ENCODE peak calls at places on chromosomes 5 and 9, in four cellular contexts. Y, J, K and Z are unnamed samples.

GRCh38 chr9:83962165-83962564 is 17.9 kb downstream of the HNRNPK start:
- DNase-seq in K (no peak), Y (no peak), J (no peak), Z (peak; percentile 23)

GRCh38 chr9:81489048-81489447 is 200.3 kb downstream of the TLE1 start:
- DNase-seq in Y (no peak), J (no peak), K (no peak), Z (no peak)

GRCh38 chr9:99925542-99925941 is 19.1 kb downstream of the STX17 start:
- DNase-seq in J (no peak), Y (no peak), K (no peak), Z (peak; percentile 5)

GRCh38 chr9:1046639-1047604 is 3.2 kb upstream of the DMRT2 start:
- DNase-seq in Y (no peak), J (no peak), K (no peak), Z (no peak)

GRCh38 chr9:33329117-33329563 is 38.8 kb downstream of the NFX1 start:
- DNase-seq in Y (peak; percentile 34), K (peak; percentile 86), J (peak; percentile 20), Z (no peak)

GRCh38 chr5:159547466-159548195 is 217.3 kb upstream of the IL12B start:
- DNase-seq in Y (no peak), J (no peak), K (no peak), Z (no peak)

GRCh38 chr5:74355041-74355440 is 285.5 kb downstream of the ENC1 start:
- DNase-seq in J (no peak), Y (no peak), K (no peak), Z (no peak)

GRCh38 chr5:55231476-55232193 is 1.8 kb downstream of the CCNO start:
- DNase-seq in K (no peak), J (no peak), Y (no peak), Z (peak; percentile 42)

GRCh38 chr5:73030531-73030930 is 74.7 kb downstream of the FCHO2 start:
- DNase-seq in K (no peak), Y (no peak), J (no peak), Z (no peak)

GRCh38 chr9:34522971-34523797 is at the start of gene ENHO:
- DNase-seq in Y (peak; percentile 90), K (peak; percentile 58), J (peak; percentile 71), Z (peak; percentile 91)

GRCh38 chr9:14312721-14313377 is 1.1 kb downstream of the NFIB start:
- DNase-seq in Y (peak; percentile 41), J (no peak), K (no peak), Z (peak; percentile 22)

GRCh38 chr9:110255417-110256141 is 728 bp downstream of the TXN start:
- DNase-seq in J (peak; percentile 27), Y (peak; percentile 68), K (peak; percentile 23), Z (peak; percentile 63)

GRCh38 chr9:5554254-5554653 is 43.9 kb downstream of the PDCD1LG2 start:
- DNase-seq in J (no peak), K (no peak), Y (no peak), Z (no peak)

GRCh38 chr9:80382523-80382922 is 810.8 kb downstream of the TLE4 start:
- DNase-seq in Y (no peak), K (no peak), J (no peak), Z (no peak)

GRCh38 chr9:76717611-76718010 is 46.6 kb upstream of the PCA3 start:
- DNase-seq in K (no peak), Y (no peak), J (no peak), Z (no peak)

GRCh38 chr9:113581865-113582697 is 118.6 kb downstream of the RGS3 start:
- DNase-seq in K (peak; percentile 40), J (peak; percentile 53), Y (peak; percentile 91), Z (peak; percentile 84)

GRCh38 chr9:127081250-127082185 is 40.9 kb downstream of the ANGPTL2 start:
- DNase-seq in K (no peak), J (no peak), Y (no peak), Z (no peak)

GRCh38 chr5:125325488-125325887 is 579.0 kb upstream of the ZNF608 start:
- DNase-seq in Y (no peak), J (no peak), K (no peak), Z (no peak)

GRCh38 chr9:70480405-70480980 is 66.0 kb upstream of the KLF9 start:
- DNase-seq in Y (peak; percentile 87), K (peak; percentile 92), J (peak; percentile 86), Z (no peak)

GRCh38 chr9:74958587-74958986 is 5.9 kb upstream of the C9orf40 start:
- DNase-seq in K (no peak), Y (no peak), J (no peak), Z (no peak)
- TF ChIP-seq POLR2A in K (no peak), Y (no peak), J (no peak), Z (no peak)

DNA sequence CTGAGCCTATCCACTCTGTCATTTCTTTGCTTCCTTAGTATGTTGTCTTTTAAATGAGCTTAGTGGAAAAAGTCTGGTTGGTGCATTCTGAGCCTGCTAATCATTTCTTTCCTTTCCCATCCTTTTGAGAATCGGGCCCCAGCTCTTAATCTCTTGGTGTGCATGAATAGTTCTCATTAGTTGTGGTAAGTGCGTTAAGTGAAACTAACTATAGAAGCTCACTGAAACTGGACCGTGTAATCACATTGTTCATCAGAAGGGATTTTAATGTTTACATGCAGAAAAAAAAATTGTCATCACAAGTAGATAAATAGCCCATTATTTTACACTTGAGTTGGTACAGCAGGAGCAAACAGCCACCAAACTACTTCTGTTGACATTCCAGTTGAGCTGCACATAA is 596.9 kb upstream of the WWC1 start:
- DNase-seq in K (no peak), Y (no peak), J (no peak), Z (no peak)
- TF ChIP-seq POLR2A in K (no peak), Y (no peak), J (no peak), Z (no peak)

DNA sequence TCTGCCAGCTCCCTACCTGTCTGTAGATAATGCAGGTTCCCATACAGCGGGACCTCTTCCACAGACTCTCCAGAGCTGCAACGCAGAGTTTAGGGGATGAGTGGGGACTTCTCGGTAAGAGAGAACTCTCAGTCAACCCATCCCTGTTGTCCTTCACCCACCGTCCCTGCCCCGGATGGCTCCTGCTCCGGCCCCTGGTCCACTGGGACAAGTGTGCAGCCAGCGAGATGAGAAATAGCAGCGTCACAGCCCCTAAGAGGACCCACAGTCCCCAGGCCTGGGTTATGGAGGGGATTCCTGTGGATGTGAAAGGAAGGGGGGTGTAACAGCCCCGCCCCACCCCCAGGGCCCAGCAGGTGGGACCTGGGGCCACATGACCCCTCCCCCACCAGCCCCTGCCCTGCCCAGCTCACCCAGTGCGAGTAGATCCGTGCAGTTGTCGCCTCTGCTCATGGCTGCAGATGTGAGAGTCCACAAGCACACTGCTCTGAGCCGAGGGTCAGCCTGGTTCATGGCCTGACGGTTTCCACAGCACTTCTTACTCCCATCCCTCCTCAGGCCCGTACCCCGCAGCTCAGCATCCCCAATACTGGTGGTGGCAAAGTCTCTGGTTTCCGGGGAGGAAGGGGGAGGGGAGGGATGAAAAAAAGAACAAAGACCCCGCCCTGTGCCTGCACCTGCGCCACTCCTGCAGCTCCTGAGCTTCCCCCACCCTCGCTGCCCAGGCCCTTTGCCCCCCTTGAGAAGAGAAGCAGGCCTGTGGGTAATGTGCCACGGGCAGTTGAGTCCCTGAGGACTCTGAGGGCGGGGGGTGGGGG is at the start of gene SIT1:
- DNase-seq in K (no peak), Y (no peak), J (no peak), Z (no peak)
- TF ChIP-seq POLR2A in K (no peak), Y (no peak), J (no peak), Z (no peak)

DNA sequence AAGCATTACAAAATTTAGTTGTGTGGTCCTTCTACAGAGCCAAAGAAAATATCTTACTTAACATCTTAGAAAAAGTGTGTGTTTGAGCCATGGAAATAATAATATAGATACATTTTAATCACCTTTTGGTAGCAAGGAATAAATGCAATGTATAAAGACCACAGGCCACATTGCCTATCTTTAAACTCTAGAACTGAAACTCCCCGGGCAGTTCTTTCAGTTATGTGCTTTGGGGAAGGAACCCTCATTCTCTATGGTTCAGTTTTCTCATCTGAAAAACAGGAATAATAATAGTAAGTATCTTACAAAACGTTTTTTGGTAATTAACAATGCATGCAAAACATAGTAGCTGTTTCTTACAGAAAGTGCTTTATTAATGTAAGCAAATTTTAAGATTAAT is 67.8 kb upstream of the GABRB2 start:
- DNase-seq in K (no peak), J (no peak), Y (no peak), Z (no peak)
- TF ChIP-seq POLR2A in K (no peak), J (no peak), Y (no peak), Z (no peak)

DNA sequence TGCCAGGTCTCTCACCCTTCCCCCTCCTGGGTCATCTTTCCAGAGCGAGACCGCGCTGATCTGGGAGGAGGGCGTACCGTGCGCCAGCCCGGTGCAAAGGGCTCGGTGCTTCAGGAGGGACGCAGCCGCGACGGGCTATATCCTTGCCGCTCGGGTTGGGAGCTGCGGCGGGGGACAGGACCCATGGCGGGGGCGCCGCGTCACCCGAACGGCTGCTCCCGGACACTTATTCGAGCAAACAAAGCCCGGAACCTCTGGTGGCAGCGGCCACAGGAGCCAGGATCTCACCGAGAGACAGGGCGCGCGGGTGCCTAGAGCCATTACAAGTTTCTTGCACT is 1.4 kb downstream of the SEMA6A start:
- DNase-seq in K (no peak), J (no peak), Y (peak; percentile 40), Z (peak; percentile 16)
- TF ChIP-seq POLR2A in K (no peak), J (no peak), Y (no peak), Z (no peak)

GRCh38 chr9:121207371-121207940 is 5.8 kb upstream of the RAB14 start:
- DNase-seq in Y (no peak), K (no peak), J (no peak), Z (no peak)
- TF ChIP-seq POLR2A in Y (no peak), K (no peak), J (no peak), Z (no peak)

GRCh38 chr9:135775911-135776310 is 73.9 kb downstream of the KCNT1 start:
- DNase-seq in J (no peak), K (no peak), Y (no peak), Z (no peak)

GRCh38 chr9:135773677-135774238 is 71.8 kb downstream of the KCNT1 start:
- DNase-seq in J (no peak), Y (no peak), K (no peak), Z (no peak)

GRCh38 chr9:135773094-135773493 is 71.1 kb downstream of the KCNT1 start:
- DNase-seq in K (no peak), Y (no peak), J (no peak), Z (no peak)

GRCh38 chr9:135774794-135775525 is 73.0 kb downstream of the KCNT1 start:
- DNase-seq in Y (no peak), J (no peak), K (no peak), Z (no peak)

GRCh38 chr9:135774239-135774747 is 72.3 kb downstream of the KCNT1 start:
- DNase-seq in K (no peak), J (no peak), Y (no peak), Z (peak; percentile 45)
- TF ChIP-seq POLR2A in K (no peak), J (no peak), Y (no peak), Z (no peak)